ENCODE peak calls at places on chromosomes 4 and X, in seven cellular contexts. K, D, Y, U, V, E and Z are unnamed samples.

GRCh38 chrX:41541381-41541780 is 94.2 kb downstream of the NYX start:
- DNase-seq in V (no peak), K (no peak), Y (no peak), E (no peak), U (no peak), D (no peak), Z (no peak)

GRCh38 chrX:1443496-1444075 is 9.1 kb downstream of the ASMTL start:
- DNase-seq in Y (peak; percentile 12), K (no peak), V (no peak), E (no peak), D (no peak), U (no peak), Z (no peak)

GRCh38 chrX:69387559-69388487 is 116.3 kb upstream of the NALF2 start:
- DNase-seq in U (no peak), Y (peak; percentile 62), D (peak; percentile 66), E (peak; percentile 4), V (no peak), K (peak; percentile 13), Z (no peak)

GRCh38 chr4:102449751-102450352 is 51.3 kb upstream of the NFKB1 start:
- DNase-seq in K (peak; percentile 54), Y (peak; percentile 23), V (peak; percentile 68), E (peak; percentile 32), D (peak; percentile 69), U (no peak), Z (no peak)

GRCh38 chr4:5930456-5930855 is 37.6 kb upstream of the CRMP1 start:
- DNase-seq in K (no peak), U (no peak), Y (no peak), E (no peak), V (no peak), D (no peak), Z (no peak)

GRCh38 chrX:35016051-35016450 is 73.5 kb downstream of the FAM47B start:
- DNase-seq in V (no peak), D (no peak), U (no peak), K (no peak), E (no peak), Y (no peak), Z (no peak)

GRCh38 chrX:12886545-12886944 is 19.7 kb downstream of the TLR7 start:
- DNase-seq in E (no peak), U (no peak), K (no peak), V (no peak), Y (no peak), D (no peak), Z (no peak)

GRCh38 chr4:15557806-15558550 is 88.3 kb downstream of the CC2D2A start:
- DNase-seq in Y (no peak), V (no peak), E (no peak), U (no peak), D (no peak), K (no peak), Z (no peak)

GRCh38 chrX:110346681-110347080 is 12.0 kb upstream of the RTL9 start:
- DNase-seq in K (peak; percentile 11), E (no peak), V (no peak), Y (peak; percentile 30), U (no peak), D (no peak), Z (no peak)

GRCh38 chr4:156764846-156765245 is 206.8 kb downstream of the PDGFC start:
- DNase-seq in U (no peak), V (no peak), K (no peak), D (no peak), Y (no peak), E (no peak), Z (no peak)

GRCh38 chr4:146095091-146095690 is 80.3 kb upstream of the LSM6 start:
- DNase-seq in E (peak; percentile 21), Y (no peak), V (peak; percentile 73), K (no peak), D (peak; percentile 78), U (no peak), Z (no peak)

GRCh38 chr4:99574530-99575314 is at the start of gene MTTP:
- DNase-seq in Y (no peak), D (peak; percentile 13), E (no peak), K (no peak), V (peak; percentile 5), U (no peak), Z (no peak)

GRCh38 chrX:115948018-115948923 is 222.3 kb upstream of the AGTR2 start:
- DNase-seq in V (no peak), K (no peak), D (no peak), E (no peak), U (no peak), Y (no peak), Z (no peak)

GRCh38 chr4:154617820-154618317 is 5.4 kb upstream of the FGG start:
- DNase-seq in E (no peak), K (no peak), V (no peak), U (no peak), Y (no peak), D (no peak), Z (no peak)

GRCh38 chr4:6992728-6993655 is 50.2 kb upstream of the TADA2B start:
- DNase-seq in U (no peak), V (no peak), K (no peak), E (no peak), D (no peak), Y (no peak), Z (no peak)

GRCh38 chr4:151418385-151418784 is 9.4 kb downstream of the FHIP1A start:
- DNase-seq in K (no peak), U (no peak), E (no peak), D (peak; percentile 66), Y (no peak), V (no peak), Z (no peak)

GRCh38 chrX:130166503-130166777 is 799 bp upstream of the AIFM1 start:
- DNase-seq in V (no peak), U (no peak), D (no peak), E (no peak), K (no peak), Y (no peak), Z (no peak)

GRCh38 chrX:118682258-118683014 is 45.0 kb upstream of the IL13RA1 start:
- DNase-seq in V (no peak), K (no peak), D (no peak), E (no peak), Y (no peak), U (no peak), Z (no peak)

GRCh38 chr4:13248621-13249298 is 235.4 kb downstream of the RAB28 start:
- DNase-seq in E (no peak), D (no peak), V (no peak), Y (no peak), K (no peak), U (no peak), Z (no peak)

DNA sequence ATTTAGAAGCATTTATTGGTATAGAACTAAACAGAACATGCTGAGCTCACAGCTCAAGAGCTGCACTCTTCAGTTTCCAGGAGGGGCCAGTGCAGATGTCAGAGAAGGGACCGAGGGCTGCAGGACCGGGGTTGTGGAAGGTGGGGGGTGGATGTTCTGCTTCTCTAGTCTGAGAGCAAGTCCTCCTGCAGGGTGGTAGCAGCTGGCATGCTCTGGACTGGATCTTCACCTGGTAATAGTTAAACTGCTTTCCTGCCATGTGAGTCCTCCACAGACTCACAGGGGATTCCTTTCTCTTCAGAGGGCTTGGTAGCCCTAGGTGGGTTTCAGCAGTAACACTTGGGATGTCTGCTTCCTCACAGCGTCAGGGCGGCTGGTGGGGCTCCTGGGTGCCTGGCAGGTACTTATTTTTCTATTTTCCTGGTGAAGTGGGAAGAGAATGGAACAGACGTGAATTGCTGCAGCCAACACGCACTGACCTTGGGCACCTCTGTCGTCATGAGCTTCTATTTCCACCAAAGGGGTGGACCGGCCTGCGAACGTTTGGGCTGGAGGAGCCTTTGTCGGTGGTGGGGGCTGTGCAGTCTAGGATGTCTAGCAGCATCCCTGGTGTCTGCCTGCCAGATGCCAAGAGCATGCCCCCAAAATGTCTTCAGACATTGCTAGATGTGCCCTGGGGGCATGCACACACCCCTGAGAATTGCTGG is 2.5 kb downstream of the MAEA start:
- DNase-seq in V (no peak), E (no peak), U (no peak), K (no peak), D (no peak), Y (no peak), Z (no peak)
- H3K4me3 ChIP-seq in V (no peak overlapping the region), E (no peak overlapping the region), U (no peak overlapping the region), K (no peak overlapping the region), D (no peak overlapping the region), Y (no peak overlapping the region), Z (no peak overlapping the region)

GRCh38 chr4:158861766-158862165 is 92.9 kb downstream of the FNIP2 start:
- DNase-seq in U (no peak), V (no peak), D (no peak), E (no peak), K (no peak), Y (no peak), Z (no peak)

GRCh38 chr4:158860856-158861255 is 92.0 kb downstream of the FNIP2 start:
- DNase-seq in E (no peak), K (no peak), U (no peak), D (no peak), V (no peak), Y (no peak), Z (no peak)

GRCh38 chr4:158861281-158861680 is 92.5 kb downstream of the FNIP2 start:
- DNase-seq in E (no peak), Y (no peak), D (no peak), V (no peak), K (no peak), U (no peak), Z (no peak)

GRCh38 chr4:158858410-158859189 is 89.8 kb downstream of the FNIP2 start:
- DNase-seq in K (no peak), E (no peak), D (no peak), V (no peak), Y (no peak), U (no peak), Z (no peak)

DNA sequence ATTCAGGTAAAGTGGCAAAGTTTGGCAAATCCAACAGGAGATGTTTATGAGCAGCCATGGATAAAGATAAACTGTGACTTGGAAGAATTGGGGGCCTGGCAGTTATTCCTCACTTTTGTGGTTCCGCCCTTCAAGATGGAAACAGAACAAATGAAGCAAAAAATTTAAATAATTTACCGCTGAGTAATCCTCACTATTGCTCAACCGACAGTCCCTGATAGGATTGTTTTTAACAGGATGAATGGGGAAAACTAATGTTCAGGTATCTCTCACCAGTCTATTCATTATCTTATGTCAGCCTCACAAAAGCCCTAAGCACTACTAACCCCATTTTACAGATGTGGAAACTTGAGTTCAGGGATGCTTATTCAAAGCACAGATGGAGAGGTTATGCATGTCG is 90.8 kb downstream of the FNIP2 start:
- DNase-seq in Y (no peak), D (no peak), E (no peak), U (no peak), V (no peak), K (no peak), Z (no peak)
- H3K4me3 ChIP-seq in Y (no peak overlapping the region), D (no peak overlapping the region), E (no peak overlapping the region), U (no peak overlapping the region), V (no peak overlapping the region), K (no peak overlapping the region), Z (no peak overlapping the region)

GRCh38 chr4:8877780-8878040 is 6.1 kb upstream of the HMX1 start:
- DNase-seq in V (no peak), Y (no peak), U (no peak), K (no peak), D (no peak), E (no peak), Z (no peak)
- H3K4me3 ChIP-seq in V (no peak overlapping the region), Y (no peak overlapping the region), U (no peak overlapping the region), K (no peak overlapping the region), D (no peak overlapping the region), E (no peak overlapping the region), Z (no peak overlapping the region)

DNA sequence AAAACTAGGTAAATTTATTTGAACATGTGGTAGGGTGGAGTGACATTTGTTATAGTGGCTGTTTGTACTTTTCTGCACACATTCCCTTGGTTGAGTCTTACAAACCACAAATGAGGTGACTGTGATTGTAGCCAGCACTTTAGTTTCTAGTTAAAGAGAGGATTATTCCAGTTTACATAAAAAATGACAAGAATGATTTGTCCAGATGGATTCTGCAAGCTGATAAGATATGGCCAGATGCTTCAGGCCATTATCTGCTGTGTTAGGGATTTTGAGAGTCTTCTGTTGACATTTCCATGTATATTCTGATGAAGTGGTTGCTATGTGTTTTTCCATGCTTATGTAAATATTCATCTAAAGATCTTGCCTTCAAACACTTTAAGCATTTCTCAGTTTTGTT is 31.0 kb upstream of the PDE5A start:
- DNase-seq in U (no peak), Y (no peak), V (no peak), D (peak; percentile 19), E (no peak), K (no peak), Z (no peak)
- H3K4me3 ChIP-seq in U (no peak overlapping the region), Y (no peak overlapping the region), V (no peak overlapping the region), D (no peak overlapping the region), E (no peak overlapping the region), K (no peak overlapping the region), Z (no peak overlapping the region)